ENCODE peak calls at places on chromosomes 6 and 20, in six cellular contexts. O, V, Z, E, M and P are unnamed samples.

GRCh38 chr20:63544958-63545516 is 2.5 kb downstream of the SRMS start:
- DNase-seq in M (no peak), Z (no peak), E (no peak), V (no peak), O (peak; percentile 78), P (no peak)

GRCh38 chr6:147141690-147142308 is 62.4 kb upstream of the STXBP5 start:
- DNase-seq in E (peak; percentile 51), M (no peak), O (peak; percentile 23), Z (no peak), V (peak; percentile 24), P (no peak)

GRCh38 chr6:156163311-156163710 is 613.9 kb upstream of the ARID1B start:
- DNase-seq in V (no peak), E (no peak), Z (no peak), M (no peak), O (no peak), P (no peak)

GRCh38 chr6:151630991-151631655 is 137.3 kb downstream of the CCDC170 start:
- DNase-seq in O (no peak), M (no peak), Z (no peak), V (no peak), E (no peak), P (peak; percentile 25)

GRCh38 chr6:11459002-11459658 is 78.4 kb upstream of the TMEM170B start:
- DNase-seq in E (no peak), M (no peak), V (peak; percentile 8), O (no peak), Z (no peak), P (no peak)

GRCh38 chr6:47141963-47142362 is 99.8 kb upstream of the ADGRF1 start:
- DNase-seq in V (no peak), E (no peak), Z (no peak), O (no peak), M (no peak), P (no peak)

GRCh38 chr6:144223686-144224085 is 61.4 kb upstream of the UTRN start:
- DNase-seq in E (no peak), M (no peak), V (no peak), Z (no peak), O (no peak), P (no peak)

GRCh38 chr6:19465760-19466159 is 371.4 kb upstream of the ID4 start:
- DNase-seq in Z (no peak), E (peak; percentile 81), V (no peak), M (no peak), O (peak; percentile 58), P (no peak)

GRCh38 chr6:108501559-108501958 is 59.2 kb upstream of the FOXO3 start:
- DNase-seq in V (no peak), O (no peak), Z (no peak), M (no peak), E (peak; percentile 54), P (no peak)

GRCh38 chr20:49037962-49038387 is 8.1 kb upstream of the CSE1L start:
- DNase-seq in Z (no peak), M (no peak), O (no peak), V (no peak), E (no peak), P (no peak)

GRCh38 chr20:64106981-64107735 is at the start of gene NPBWR2:
- DNase-seq in E (no peak), Z (no peak), M (peak; percentile 22), O (no peak), V (peak; percentile 30), P (peak; percentile 8)

GRCh38 chr6:5772634-5773230 is 234.0 kb downstream of the NRN1 start:
- DNase-seq in V (no peak), Z (no peak), E (no peak), O (peak; percentile 15), M (no peak), P (no peak)

GRCh38 chr6:125250511-125250910 is 51.3 kb downstream of the HDDC2 start:
- DNase-seq in O (no peak), V (no peak), M (no peak), E (no peak), Z (no peak), P (no peak)

GRCh38 chr6:151286192-151286591 is 46.4 kb downstream of the AKAP12 start:
- DNase-seq in O (no peak), E (no peak), V (no peak), M (no peak), Z (no peak), P (peak; percentile 28)

GRCh38 chr6:165716886-165717285 is 53.8 kb upstream of the PDE10A start:
- DNase-seq in E (no peak), V (no peak), O (no peak), Z (no peak), M (no peak), P (no peak)

GRCh38 chr6:25034477-25034876 is 98.7 kb upstream of the RIPOR2 start:
- DNase-seq in V (no peak), M (no peak), O (no peak), E (no peak), Z (no peak), P (no peak)

GRCh38 chr6:169556758-169557505 is 144.9 kb downstream of the WDR27 start:
- DNase-seq in M (no peak), Z (no peak), O (no peak), E (no peak), V (no peak), P (no peak)

GRCh38 chr6:113122060-113122459 is 735.1 kb upstream of the MARCKS start:
- DNase-seq in E (peak; percentile 93), Z (no peak), M (no peak), V (peak; percentile 95), O (peak; percentile 83), P (no peak)

GRCh38 chr6:154403803-154404202 is 47.2 kb upstream of the IPCEF1 start:
- DNase-seq in O (no peak), Z (no peak), V (no peak), E (peak; percentile 74), M (no peak), P (no peak)

GRCh38 chr20:62916703-62917476 is 9.4 kb downstream of the DIDO1 start:
- DNase-seq in Z (no peak), M (no peak), O (no peak), V (no peak), E (no peak), P (no peak)

DNA sequence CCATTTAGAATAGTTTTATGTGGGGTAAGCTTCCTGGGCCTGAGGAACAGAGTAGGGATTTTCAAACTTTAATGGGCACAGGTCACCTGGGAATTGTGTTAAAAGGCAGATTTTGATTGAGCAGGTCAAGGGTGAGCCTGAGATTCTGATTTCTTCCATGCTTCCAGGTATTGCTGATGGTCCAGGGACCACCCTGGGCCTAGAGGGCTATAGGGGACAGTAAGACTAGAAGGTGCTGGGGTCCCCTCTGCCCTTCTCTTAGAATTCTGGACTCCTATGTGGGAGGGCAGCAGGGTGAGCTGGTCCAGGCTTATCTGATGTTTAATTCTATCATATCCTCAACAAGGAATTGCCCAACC is 2.6 kb downstream of the DDR1 start:
- DNase-seq in Z (no peak), M (no peak), V (no peak), E (no peak), O (no peak), P (no peak)
- H3K4me3 ChIP-seq in Z (no peak overlapping the region), M (no peak overlapping the region), V (no peak overlapping the region), E (no peak overlapping the region), O (peak overlapping the region; percentile 98), P (no peak overlapping the region)

GRCh38 chr20:21372016-21372415 is 25.3 kb downstream of the NKX2-4 start:
- DNase-seq in M (no peak), V (no peak), Z (no peak), E (no peak), O (no peak), P (no peak)

GRCh38 chr20:21365771-21366170 is 31.6 kb downstream of the NKX2-4 start:
- DNase-seq in M (no peak), Z (no peak), E (no peak), V (no peak), O (no peak), P (no peak)

GRCh38 chr20:21371193-21371592 is 26.1 kb downstream of the NKX2-4 start:
- DNase-seq in E (no peak), O (no peak), V (no peak), Z (no peak), M (no peak), P (no peak)

GRCh38 chr20:21364413-21364812 is 32.9 kb downstream of the NKX2-4 start:
- DNase-seq in O (no peak), E (no peak), V (no peak), M (no peak), Z (no peak), P (no peak)

GRCh38 chr20:21368791-21369190 is 28.5 kb downstream of the NKX2-4 start:
- DNase-seq in V (no peak), O (no peak), Z (no peak), M (no peak), E (no peak), P (no peak)
- H3K4me3 ChIP-seq in V (no peak overlapping the region), O (no peak overlapping the region), Z (no peak overlapping the region), M (no peak overlapping the region), E (no peak overlapping the region), P (no peak overlapping the region)

GRCh38 chr20:38873050-38873581 is 53.1 kb upstream of the FAM83D start:
- DNase-seq in M (no peak), V (no peak), Z (no peak), E (no peak), O (no peak), P (no peak)

GRCh38 chr20:38870733-38871559 is 55.3 kb upstream of the FAM83D start:
- DNase-seq in O (peak; percentile 58), V (peak; percentile 56), Z (no peak), E (no peak), M (peak; percentile 50), P (no peak)

GRCh38 chr20:38871560-38871953 is 54.7 kb upstream of the FAM83D start:
- DNase-seq in M (no peak), O (no peak), V (no peak), E (no peak), Z (no peak), P (no peak)

GRCh38 chr20:38872036-38872435 is 54.2 kb upstream of the FAM83D start:
- DNase-seq in V (no peak), Z (no peak), E (no peak), O (peak; percentile 38), M (no peak), P (no peak)

DNA sequence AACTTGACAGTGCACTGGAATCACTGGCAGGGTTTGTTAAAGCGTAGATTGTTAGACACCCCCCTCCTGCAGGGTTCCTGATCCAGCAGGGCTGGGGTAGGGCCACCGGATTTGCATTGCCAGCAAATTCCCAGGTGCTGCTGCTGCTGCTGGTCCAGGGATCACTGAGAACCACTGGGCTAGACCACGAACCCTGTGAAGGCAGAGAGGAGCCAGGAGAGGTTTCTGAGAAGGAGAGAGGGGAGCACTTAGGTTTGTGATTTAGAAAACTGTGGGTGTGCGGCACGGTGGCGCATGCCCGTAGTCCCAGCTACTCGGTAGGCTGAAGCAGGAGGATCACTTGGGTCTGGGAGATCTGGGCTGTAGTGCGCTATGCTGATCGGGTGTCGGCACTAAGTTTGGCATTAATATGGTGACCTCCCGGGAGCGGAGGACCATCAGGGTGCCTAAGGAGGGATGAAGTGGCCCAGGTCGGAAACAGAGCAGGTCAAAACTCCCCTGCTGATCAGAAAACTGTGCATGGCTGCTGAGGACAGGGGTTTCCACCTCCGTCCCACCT is 53.6 kb upstream of the FAM83D start:
- DNase-seq in V (no peak), M (no peak), E (no peak), Z (no peak), O (no peak), P (no peak)
- H3K4me3 ChIP-seq in V (no peak overlapping the region), M (no peak overlapping the region), E (no peak overlapping the region), Z (no peak overlapping the region), O (no peak overlapping the region), P (no peak overlapping the region)

GRCh38 chr6:3204921-3205320 is 22.5 kb downstream of the TUBB2B start:
- DNase-seq in O (no peak), M (no peak), Z (no peak), E (no peak), V (no peak), P (no peak)
- H3K4me3 ChIP-seq in O (no peak overlapping the region), M (no peak overlapping the region), Z (no peak overlapping the region), E (no peak overlapping the region), V (no peak overlapping the region), P (no peak overlapping the region)